ENCODE peak calls at places on chromosomes 1 and 21, in seven cellular contexts. D is cardiac fibroblast, O is fibroblast of pulmonary artery, G is left ventricle myocardium inferior, R is prostate gland, P is AG04449, Y is GM12865. T is an unnamed sample.
A peak's percentile ranks its signal among the peaks of the same experiment; 100 is the strongest.

GRCh38 chr21:45802956-45803612 is 159.6 kb downstream of the PCBP3 start:
- DNase-seq in R (no peak), G (no peak), D (no peak), P (no peak), Y (no peak), O (no peak), T (no peak)

GRCh38 chr21:42830456-42831455 is 48.6 kb downstream of the WDR4 start:
- DNase-seq in G (no peak), O (no peak), Y (no peak), D (no peak), P (no peak), R (no peak), T (no peak)

GRCh38 chr1:79430437-79430836 is 423.9 kb upstream of the ADGRL4 start:
- DNase-seq in Y (no peak), R (no peak), G (no peak), O (no peak), D (no peak), P (no peak), T (no peak)

GRCh38 chr1:200899015-200899386 is 4.3 kb downstream of the INAVA start:
- DNase-seq in P (no peak), G (no peak), Y (no peak), D (no peak), O (no peak), R (no peak), T (no peak)

GRCh38 chr1:37001697-37002096 is 32.6 kb downstream of the GRIK3 start:
- DNase-seq in D (no peak), Y (peak; percentile 5), R (no peak), P (no peak), O (no peak), G (no peak), T (no peak)

GRCh38 chr21:41762236-41762635 is 4.6 kb downstream of the RIPK4 start:
- DNase-seq in D (no peak), P (no peak), O (no peak), G (no peak), R (no peak), Y (no peak), T (no peak)

GRCh38 chr1:65260851-65261473 is 48.4 kb upstream of the DNAJC6 start:
- DNase-seq in R (no peak), D (no peak), O (peak; percentile 51), Y (peak; percentile 51), P (peak; percentile 59), G (no peak), T (peak; percentile 62)

GRCh38 chr1:39955547-39956539 is 898 bp downstream of the MFSD2A start:
- DNase-seq in G (no peak), D (peak; percentile 44), R (no peak), P (no peak), O (peak; percentile 43), Y (peak; percentile 77), T (peak; percentile 43)

GRCh38 chr1:1531947-1532346 is 8.5 kb downstream of the TMEM240 start:
- DNase-seq in D (no peak), G (no peak), O (no peak), Y (no peak), P (no peak), R (no peak), T (no peak)

GRCh38 chr1:219669556-219669955 is 56.7 kb upstream of the ZC3H11B start:
- DNase-seq in Y (no peak), P (no peak), O (no peak), G (no peak), D (no peak), R (no peak), T (no peak)

GRCh38 chr1:21050031-21050430 is 126.7 kb downstream of the EIF4G3 start:
- DNase-seq in Y (no peak), R (no peak), D (peak; percentile 74), G (no peak), P (peak; percentile 49), O (peak; percentile 81), T (peak; percentile 92)

GRCh38 chr1:240621249-240621648 is 9.3 kb upstream of the GREM2 start:
- DNase-seq in R (no peak), P (no peak), O (no peak), Y (no peak), D (no peak), G (no peak), T (no peak)

GRCh38 chr1:171286032-171286705 is 27.8 kb upstream of the FMO4 start:
- DNase-seq in Y (peak; percentile 13), O (peak; percentile 13), R (no peak), G (no peak), P (no peak), D (peak; percentile 10), T (no peak)

GRCh38 chr1:236144446-236145150 is 2.3 kb downstream of the GPR137B start:
- DNase-seq in O (no peak), D (no peak), G (no peak), P (no peak), Y (no peak), R (no peak), T (peak; percentile 36)

GRCh38 chr1:151991663-151992344 is 1.9 kb downstream of the S100A10 start:
- DNase-seq in Y (no peak), D (peak; percentile 16), P (no peak), O (no peak), R (no peak), G (no peak), T (no peak)

GRCh38 chr1:27342778-27343638 is 1.2 kb downstream of the SYTL1 start:
- DNase-seq in D (no peak), R (peak; percentile 81), O (no peak), Y (peak; percentile 70), P (no peak), G (no peak), T (no peak)

GRCh38 chr21:43206231-43207042 is 37.6 kb downstream of the CRYAA start:
- DNase-seq in R (peak; percentile 3), P (no peak), D (no peak), G (no peak), Y (no peak), O (no peak), T (no peak)

GRCh38 chr1:46413596-46413985 is 19.5 kb downstream of the FAAH start:
- DNase-seq in P (no peak), D (peak; percentile 6), G (no peak), R (no peak), O (no peak), Y (peak; percentile 40), T (no peak)

GRCh38 chr1:183528577-183528976 is 56.3 kb downstream of the SMG7 start:
- DNase-seq in Y (no peak), D (no peak), R (no peak), P (no peak), G (no peak), O (no peak), T (no peak)

GRCh38 chr1:220905650-220906560 is 26.7 kb downstream of the HLX start:
- DNase-seq in D (no peak), O (no peak), R (no peak), G (no peak), P (no peak), Y (no peak), T (no peak)

GRCh38 chr1:220906561-220907334 is 27.5 kb downstream of the HLX start:
- DNase-seq in O (no peak), D (no peak), Y (no peak), P (no peak), G (no peak), R (no peak), T (no peak)

GRCh38 chr1:220910021-220910420 is 30.8 kb downstream of the HLX start:
- DNase-seq in Y (no peak), G (no peak), O (no peak), R (no peak), D (no peak), P (no peak), T (no peak)

GRCh38 chr1:220904861-220905260 is 25.6 kb downstream of the HLX start:
- DNase-seq in G (no peak), D (no peak), P (no peak), Y (no peak), O (no peak), R (no peak), T (no peak)

GRCh38 chr1:220908757-220909156 is 29.5 kb downstream of the HLX start:
- DNase-seq in P (no peak), Y (peak; percentile 43), R (no peak), D (peak; percentile 57), G (no peak), O (peak; percentile 61), T (peak; percentile 48)
- TF ChIP-seq CTCF in P (peak; percentile 46), Y (peak; percentile 41), R (no peak), D (peak; percentile 61), G (peak; percentile 76), O (peak; percentile 75), T (peak; percentile 70)

GRCh38 chr1:100530901-100531487 is 6.9 kb upstream of the GPR88 start:
- DNase-seq in R (no peak), D (peak; percentile 93), P (peak; percentile 14), Y (peak; percentile 77), O (peak; percentile 95), G (no peak), T (peak; percentile 88)
- H3K4me3 ChIP-seq in R (no peak overlapping the region), D (no peak overlapping the region), P (no peak overlapping the region), Y (no peak overlapping the region), O (no peak overlapping the region), G (no peak overlapping the region), T (no peak overlapping the region)

DNA sequence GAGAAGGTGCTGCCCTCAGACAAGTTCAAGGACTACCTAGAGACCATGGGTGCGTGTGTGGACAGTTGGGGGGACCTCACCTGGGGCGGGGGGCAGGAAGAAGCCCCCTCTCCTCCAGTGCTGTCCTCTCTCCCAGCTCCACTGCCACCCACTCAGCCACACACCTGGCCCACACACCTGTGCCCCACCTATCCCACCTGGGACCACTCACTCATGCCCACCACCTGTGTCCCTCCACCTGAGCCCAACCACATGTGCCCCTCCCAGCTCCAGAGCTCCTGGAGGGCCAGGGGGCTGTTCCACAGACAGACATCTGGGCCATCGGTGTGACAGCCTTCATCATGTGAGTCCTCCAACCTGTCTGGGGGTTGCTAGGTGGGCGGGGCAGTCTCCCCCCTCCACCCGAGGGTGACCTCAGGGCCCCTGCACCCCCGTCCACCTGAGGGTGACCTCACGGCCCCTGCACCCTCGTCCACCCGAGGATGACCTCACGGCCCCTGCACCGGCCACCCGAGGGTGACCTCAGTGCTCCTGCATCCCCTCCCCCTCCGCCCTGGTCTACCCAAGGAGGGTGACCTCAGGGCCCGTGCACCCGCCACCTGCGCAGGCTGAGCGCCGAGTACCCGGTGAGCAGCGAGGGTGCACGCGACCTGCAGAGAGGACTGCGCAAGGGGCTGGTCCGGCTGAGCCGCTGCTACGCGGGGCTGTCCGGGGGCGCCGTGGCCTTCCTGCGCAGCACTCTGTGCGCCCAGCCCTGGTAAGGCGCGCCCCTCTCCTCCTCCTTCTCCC is 28.8 kb downstream of the TRIM11 start:
- DNase-seq in R (no peak), Y (no peak), O (no peak), G (no peak), P (no peak), D (no peak), T (no peak)
- TF ChIP-seq CTCF in R (no peak), Y (no peak), O (no peak), G (no peak), P (no peak), D (no peak), T (no peak)

GRCh38 chr1:9719978-9720722 is 68.6 kb downstream of the PIK3CD start:
- DNase-seq in G (no peak), R (no peak), Y (no peak), O (no peak), P (no peak), D (no peak), T (no peak)

GRCh38 chr1:9716404-9717192 is 65.1 kb downstream of the PIK3CD start:
- DNase-seq in R (no peak), O (no peak), D (no peak), G (no peak), P (no peak), Y (no peak), T (no peak)

GRCh38 chr1:9715536-9716226 is 64.2 kb downstream of the PIK3CD start:
- DNase-seq in Y (no peak), R (no peak), D (no peak), P (no peak), G (no peak), O (no peak), T (no peak)

GRCh38 chr1:9717193-9718005 is 65.9 kb downstream of the PIK3CD start:
- DNase-seq in Y (peak; percentile 87), G (peak; percentile 41), D (peak; percentile 8), R (peak; percentile 49), P (no peak), O (no peak), T (peak; percentile 26)

GRCh38 chr1:9718006-9718680 is 66.6 kb downstream of the PIK3CD start:
- DNase-seq in R (no peak), G (no peak), Y (no peak), O (no peak), P (no peak), D (no peak), T (no peak)
- H3K4me3 ChIP-seq in R (no peak overlapping the region), G (peak overlapping the region; percentile 35), Y (no peak overlapping the region), O (no peak overlapping the region), P (no peak overlapping the region), D (no peak overlapping the region), T (no peak overlapping the region)

T was measured in fibroblast of villous mesenchyme.